ENCODE peak calls at places on chromosomes 16 and 17, in five cellular contexts. One of them, this sample, is unnamed.

GRCh38 chr17:59651346-59651745 is 31.7 kb downstream of the CLTC start:
- DNase-seq in GM12878: no peak
- DNase-seq in H1: no peak
- DNase-seq in SK-N-SH: no peak
- DNase-seq in K562: no peak
- DNase-seq in this sample: no peak

GRCh38 chr16:77677129-77677528 is 45.2 kb upstream of the NUDT7 start:
- DNase-seq in GM12878: no peak
- DNase-seq in H1: no peak
- DNase-seq in SK-N-SH: no peak
- DNase-seq in K562: no peak
- DNase-seq in this sample: no peak

GRCh38 chr17:34598161-34598776 is 18.9 kb downstream of the TMEM132E start:
- DNase-seq in GM12878: no peak
- DNase-seq in H1: no peak
- DNase-seq in SK-N-SH: peak
- DNase-seq in K562: peak
- DNase-seq in this sample: no peak

GRCh38 chr16:69311533-69312388 is 611 bp downstream of the VPS4A start:
- DNase-seq in GM12878: no peak
- DNase-seq in H1: no peak
- DNase-seq in SK-N-SH: peak
- DNase-seq in K562: peak
- DNase-seq in this sample: peak

GRCh38 chr17:38561416-38562214 is 44.1 kb downstream of the SRCIN1 start:
- DNase-seq in GM12878: no peak
- DNase-seq in H1: no peak
- DNase-seq in SK-N-SH: no peak
- DNase-seq in K562: no peak
- DNase-seq in this sample: no peak

GRCh38 chr17:47698749-47699535 is 5.0 kb downstream of the TBKBP1 start:
- DNase-seq in GM12878: no peak
- DNase-seq in H1: no peak
- DNase-seq in SK-N-SH: peak
- DNase-seq in K562: peak
- DNase-seq in this sample: peak

GRCh38 chr17:5707482-5707881 is 123.2 kb upstream of the NLRP1 start:
- DNase-seq in GM12878: no peak
- DNase-seq in H1: no peak
- DNase-seq in SK-N-SH: no peak
- DNase-seq in K562: no peak
- DNase-seq in this sample: no peak

GRCh38 chr16:81634380-81635121 is 144.5 kb upstream of the PLCG2 start:
- DNase-seq in GM12878: no peak
- DNase-seq in H1: no peak
- DNase-seq in SK-N-SH: no peak
- DNase-seq in K562: peak
- DNase-seq in this sample: no peak

GRCh38 chr17:50865868-50866260 is 290 bp downstream of the TOB1 start:
- DNase-seq in GM12878: no peak
- DNase-seq in H1: no peak
- DNase-seq in SK-N-SH: no peak
- DNase-seq in K562: no peak
- DNase-seq in this sample: no peak
- TF ChIP-seq POLR2AphosphoS5 in GM12878: no peak
- TF ChIP-seq POLR2AphosphoS5 in H1: no peak
- TF ChIP-seq POLR2AphosphoS5 in SK-N-SH: no peak
- TF ChIP-seq POLR2AphosphoS5 in K562: no peak
- TF ChIP-seq POLR2AphosphoS5 in this sample: no peak

DNA sequence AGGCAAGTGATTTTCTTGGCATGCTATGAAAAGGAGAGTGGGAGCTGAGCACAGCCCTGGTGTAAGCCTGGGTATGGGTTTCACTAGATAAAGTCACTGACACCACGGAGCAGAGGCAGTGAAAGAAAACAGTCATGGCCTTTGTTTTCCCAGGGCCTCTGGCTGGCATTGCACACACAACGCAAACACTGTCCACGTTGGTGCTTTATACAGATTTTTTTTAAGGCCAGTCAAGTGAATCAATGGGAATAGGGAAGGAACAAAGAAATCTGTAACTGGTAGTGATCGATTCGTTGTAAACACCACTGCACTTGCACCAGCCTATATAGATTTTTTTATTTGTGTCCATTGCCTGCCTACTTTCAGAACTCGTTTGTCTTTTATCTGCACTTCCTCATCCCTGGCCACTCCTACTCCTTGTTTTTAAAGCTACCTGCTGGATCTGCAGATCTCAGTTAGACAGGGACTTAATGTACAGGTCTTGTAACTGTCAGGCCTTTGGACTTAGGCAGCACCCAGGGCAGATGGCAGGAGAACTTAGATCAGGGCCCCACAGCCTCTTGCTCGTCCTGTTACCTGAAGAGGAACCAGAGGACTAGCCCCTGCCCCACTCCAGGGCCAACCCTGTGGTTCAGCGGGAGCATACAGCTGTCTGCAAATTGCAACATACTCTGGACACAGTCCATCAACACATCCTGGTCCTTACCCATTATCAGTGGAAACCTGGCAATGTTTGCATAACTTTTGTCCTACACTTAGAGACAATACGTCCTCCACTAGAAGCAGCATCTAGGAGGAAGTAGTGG is 10.6 kb upstream of the TMIGD1 start:
- DNase-seq in GM12878: no peak
- DNase-seq in H1: no peak
- DNase-seq in SK-N-SH: peak
- DNase-seq in K562: peak
- DNase-seq in this sample: no peak
- TF ChIP-seq TAF1 in GM12878: no peak
- TF ChIP-seq TAF1 in H1: no peak
- TF ChIP-seq TAF1 in SK-N-SH: no peak
- TF ChIP-seq TAF1 in K562: no peak
- TF ChIP-seq TAF1 in this sample: no peak

DNA sequence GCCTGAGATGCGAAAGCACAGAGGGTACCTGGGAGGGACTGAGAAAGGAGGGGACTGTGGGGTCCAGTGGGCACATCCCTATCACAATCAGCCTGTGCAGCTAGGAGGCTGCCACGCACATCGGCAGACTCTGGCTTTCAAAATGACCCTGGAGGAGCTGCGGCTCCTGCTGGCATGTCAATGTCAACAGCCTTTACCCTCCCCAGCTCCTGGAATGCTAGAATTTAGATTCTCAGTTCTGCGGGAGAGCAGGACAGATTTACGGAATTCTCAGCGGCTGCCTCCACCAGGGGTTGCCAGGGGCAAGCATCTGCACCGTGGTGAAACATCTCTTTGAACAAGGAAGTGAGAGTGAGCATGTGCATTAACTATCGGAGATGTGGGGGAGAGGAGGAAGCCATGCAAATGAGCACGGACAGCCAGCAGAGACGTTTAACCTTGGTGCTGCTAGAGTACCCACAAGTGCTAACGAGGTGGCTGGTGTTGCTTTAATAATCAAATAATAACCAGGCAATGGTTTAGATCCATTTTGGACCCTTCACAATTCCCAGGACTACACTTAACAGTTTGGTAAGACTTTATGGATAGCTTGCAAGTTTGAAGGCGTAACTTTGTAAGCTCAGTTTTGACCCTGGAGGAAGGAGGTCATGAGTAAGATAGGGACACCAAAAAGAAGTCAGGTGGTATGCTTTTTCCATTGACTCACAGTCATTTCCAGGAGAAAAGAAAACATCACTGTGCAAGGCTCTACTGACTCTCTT is 54.1 kb downstream of the XYLT1 start:
- DNase-seq in GM12878: peak
- DNase-seq in H1: no peak
- DNase-seq in SK-N-SH: peak
- DNase-seq in K562: no peak
- DNase-seq in this sample: peak
- TF ChIP-seq POLR2AphosphoS5 in GM12878: peak
- TF ChIP-seq POLR2AphosphoS5 in H1: no peak
- TF ChIP-seq POLR2AphosphoS5 in SK-N-SH: no peak
- TF ChIP-seq POLR2AphosphoS5 in K562: no peak
- TF ChIP-seq POLR2AphosphoS5 in this sample: peak

GRCh38 chr17:44361292-44362055 is 2.2 kb downstream of the FAM171A2 start:
- DNase-seq in GM12878: no peak
- DNase-seq in H1: no peak
- DNase-seq in SK-N-SH: no peak
- DNase-seq in K562: no peak
- DNase-seq in this sample: no peak

GRCh38 chr17:44362056-44362355 is 1.6 kb downstream of the FAM171A2 start:
- DNase-seq in GM12878: no peak
- DNase-seq in H1: no peak
- DNase-seq in SK-N-SH: peak
- DNase-seq in K562: no peak
- DNase-seq in this sample: no peak

GRCh38 chr17:44359458-44360143 is 4.1 kb downstream of the FAM171A2 start:
- DNase-seq in GM12878: no peak
- DNase-seq in H1: no peak
- DNase-seq in SK-N-SH: peak
- DNase-seq in K562: no peak
- DNase-seq in this sample: no peak

GRCh38 chr17:44360144-44360533 is 3.5 kb downstream of the FAM171A2 start:
- DNase-seq in GM12878: no peak
- DNase-seq in H1: no peak
- DNase-seq in SK-N-SH: no peak
- DNase-seq in K562: no peak
- DNase-seq in this sample: no peak

DNA sequence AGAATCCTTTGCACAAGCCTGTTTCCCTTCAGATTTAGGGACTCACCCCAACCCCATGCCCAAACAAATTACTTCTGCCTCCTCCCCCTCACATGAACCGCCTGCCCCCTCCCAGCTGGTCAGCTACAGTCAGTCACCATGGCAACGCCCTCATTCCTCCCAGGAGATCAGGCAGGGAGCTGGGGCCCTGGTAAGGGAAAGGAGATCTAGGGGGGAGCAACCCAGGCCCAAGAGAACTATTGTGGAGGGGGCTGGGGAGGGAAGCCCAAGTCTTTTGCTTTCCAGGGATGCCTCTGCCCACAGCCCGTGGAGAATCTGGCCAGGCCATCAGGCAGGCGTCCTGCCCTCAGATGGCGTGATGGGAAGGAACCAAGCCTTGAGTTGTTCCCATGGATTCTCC is 2.8 kb downstream of the FAM171A2 start:
- DNase-seq in GM12878: no peak
- DNase-seq in H1: no peak
- DNase-seq in SK-N-SH: peak
- DNase-seq in K562: peak
- DNase-seq in this sample: no peak
- TF ChIP-seq TAF1 in GM12878: no peak
- TF ChIP-seq TAF1 in H1: no peak
- TF ChIP-seq TAF1 in SK-N-SH: no peak
- TF ChIP-seq TAF1 in K562: no peak
- TF ChIP-seq TAF1 in this sample: no peak

DNA sequence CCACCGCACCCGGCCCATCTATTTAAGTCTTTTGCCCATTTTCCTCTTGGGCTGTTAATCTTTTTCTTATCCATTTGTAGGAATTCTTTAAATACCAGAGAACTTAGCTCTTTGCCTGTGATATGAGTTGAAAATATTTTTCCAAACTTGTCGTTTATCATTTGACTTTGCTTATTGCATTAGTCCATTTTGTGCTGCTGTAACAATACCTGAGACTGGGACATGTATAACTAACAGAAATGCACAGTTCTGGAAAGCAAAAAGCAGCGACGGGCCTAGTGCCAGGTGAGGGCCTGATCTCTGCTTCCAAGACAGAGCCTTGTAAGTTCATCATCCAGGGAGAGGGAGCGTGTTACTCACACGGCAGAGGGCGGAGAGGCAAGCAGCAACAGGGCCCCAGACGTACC is 25.6 kb upstream of the BHLHA9 start:
- DNase-seq in GM12878: no peak
- DNase-seq in H1: no peak
- DNase-seq in SK-N-SH: no peak
- DNase-seq in K562: no peak
- DNase-seq in this sample: no peak
- TF ChIP-seq POLR2AphosphoS5 in GM12878: no peak
- TF ChIP-seq POLR2AphosphoS5 in H1: no peak
- TF ChIP-seq POLR2AphosphoS5 in SK-N-SH: no peak
- TF ChIP-seq POLR2AphosphoS5 in K562: no peak
- TF ChIP-seq POLR2AphosphoS5 in this sample: no peak

GRCh38 chr17:1908699-1909309 is 79.0 kb downstream of the RPA1 start:
- DNase-seq in GM12878: no peak
- DNase-seq in H1: no peak
- DNase-seq in SK-N-SH: peak
- DNase-seq in K562: peak
- DNase-seq in this sample: no peak
- TF ChIP-seq TAF1 in GM12878: no peak
- TF ChIP-seq TAF1 in H1: no peak
- TF ChIP-seq TAF1 in SK-N-SH: no peak
- TF ChIP-seq TAF1 in K562: no peak
- TF ChIP-seq TAF1 in this sample: no peak

GRCh38 chr17:71656987-71657858 is 463.6 kb upstream of the SOX9 start:
- DNase-seq in GM12878: no peak
- DNase-seq in H1: no peak
- DNase-seq in SK-N-SH: peak
- DNase-seq in K562: no peak
- DNase-seq in this sample: no peak
- TF ChIP-seq POLR2AphosphoS5 in GM12878: no peak
- TF ChIP-seq POLR2AphosphoS5 in H1: no peak
- TF ChIP-seq POLR2AphosphoS5 in SK-N-SH: no peak
- TF ChIP-seq POLR2AphosphoS5 in K562: no peak
- TF ChIP-seq POLR2AphosphoS5 in this sample: no peak

GRCh38 chr16:28569968-28570752 is 16.4 kb downstream of the SGF29 start:
- DNase-seq in GM12878: no peak
- DNase-seq in H1: no peak
- DNase-seq in SK-N-SH: no peak
- DNase-seq in K562: no peak
- DNase-seq in this sample: no peak

GRCh38 chr16:28574925-28575324 is 21.2 kb downstream of the SGF29 start:
- DNase-seq in GM12878: no peak
- DNase-seq in H1: no peak
- DNase-seq in SK-N-SH: peak
- DNase-seq in K562: no peak
- DNase-seq in this sample: no peak

GRCh38 chr16:28575446-28576109 is 21.3 kb downstream of the SULT1A2 start:
- DNase-seq in GM12878: no peak
- DNase-seq in H1: no peak
- DNase-seq in SK-N-SH: no peak
- DNase-seq in K562: no peak
- DNase-seq in this sample: no peak

GRCh38 chr16:28573738-28574718 is 20.3 kb downstream of the SGF29 start:
- DNase-seq in GM12878: no peak
- DNase-seq in H1: no peak
- DNase-seq in SK-N-SH: no peak
- DNase-seq in K562: no peak
- DNase-seq in this sample: no peak

GRCh38 chr16:28572659-28573510 is 19.2 kb downstream of the SGF29 start:
- DNase-seq in GM12878: no peak
- DNase-seq in H1: no peak
- DNase-seq in SK-N-SH: no peak
- DNase-seq in K562: no peak
- DNase-seq in this sample: no peak
- TF ChIP-seq TAF1 in GM12878: no peak
- TF ChIP-seq TAF1 in H1: no peak
- TF ChIP-seq TAF1 in SK-N-SH: no peak
- TF ChIP-seq TAF1 in K562: no peak
- TF ChIP-seq TAF1 in this sample: no peak

This sample was measured in GM12892.